ENCODE peak calls at places on chromosomes 1 and 21, in four cellular contexts. O is tibial nerve; I is CD4-positive, CD25-positive, alpha-beta regulatory T cell; R is coronary artery. Q is an unnamed sample.

GRCh38 chr1:9596419-9597123 is 7.9 kb downstream of the TMEM201 start:
- DNase-seq in O (no peak), I (no peak), R (no peak), Q (no peak)

GRCh38 chr1:56866656-56867055 is 12.1 kb downstream of the C8A start:
- DNase-seq in O (no peak), I (no peak), R (no peak), Q (no peak)

GRCh38 chr1:28111157-28111556 is 22.7 kb upstream of the EYA3 start:
- DNase-seq in O (no peak), I (no peak), R (no peak), Q (no peak)

GRCh38 chr1:112546076-112546475 is 37.3 kb downstream of the WNT2B start:
- DNase-seq in O (no peak), I (no peak), R (no peak), Q (no peak)

GRCh38 chr1:1430114-1430982 is 5.1 kb upstream of the VWA1 start:
- DNase-seq in O (peak; percentile 46), I (no peak), R (no peak), Q (no peak)

GRCh38 chr1:84619383-84620093 is 45.3 kb upstream of the CTBS start:
- DNase-seq in O (no peak), I (no peak), R (no peak), Q (no peak)

GRCh38 chr21:32073593-32073992 is 200.8 kb downstream of the HUNK start:
- DNase-seq in O (no peak), I (no peak), R (no peak), Q (no peak)

GRCh38 chr1:156089704-156090103 is 7.4 kb upstream of the MEX3A start:
- DNase-seq in O (no peak), I (no peak), R (no peak), Q (peak; percentile 77)

GRCh38 chr1:90434460-90434859 is 282.6 kb downstream of the BARHL2 start:
- DNase-seq in O (no peak), I (no peak), R (no peak), Q (peak; percentile 6)

GRCh38 chr1:78526496-78526895 is 35.7 kb downstream of the PTGFR start:
- DNase-seq in O (no peak), I (no peak), R (no peak), Q (no peak)

GRCh38 chr1:159090566-159091546 is 14.3 kb upstream of the AIM2 start:
- DNase-seq in O (no peak), I (no peak), R (no peak), Q (no peak)

GRCh38 chr1:177659259-177659658 is 310.6 kb downstream of the SEC16B start:
- DNase-seq in O (no peak), I (no peak), R (no peak), Q (no peak)

GRCh38 chr1:92711473-92712165 is 73.3 kb downstream of the EVI5 start:
- DNase-seq in O (no peak), I (no peak), R (no peak), Q (no peak)

GRCh38 chr1:87826639-87827345 is 498.1 kb downstream of the LMO4 start:
- DNase-seq in O (peak; percentile 40), I (no peak), R (no peak), Q (peak; percentile 75)

GRCh38 chr1:99638853-99639252 is 7.1 kb upstream of the PALMD start:
- DNase-seq in O (no peak), I (no peak), R (no peak), Q (no peak)

DNA sequence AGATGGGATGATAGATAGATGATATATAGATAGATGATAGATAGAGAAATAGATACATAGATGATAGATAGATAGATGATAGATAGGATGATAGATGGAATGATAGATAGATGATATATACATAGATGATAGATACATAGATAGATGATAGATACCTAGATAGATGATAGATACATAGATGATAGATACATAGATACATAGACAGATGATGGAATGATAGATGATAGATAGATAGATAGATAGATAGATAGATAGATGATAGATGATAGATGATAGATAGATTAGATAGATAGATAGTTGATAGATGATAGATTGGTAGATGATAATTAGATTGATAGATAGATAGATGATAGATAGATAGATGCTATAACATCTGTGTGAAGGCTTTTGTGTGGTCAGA is 201.7 kb upstream of the RAB4A start:
- DNase-seq in O (no peak), I (no peak), R (no peak), Q (no peak)
- H3K27ac ChIP-seq in O (no peak overlapping the region), I (no peak overlapping the region), R (peak overlapping the region; percentile 71), Q (no peak overlapping the region)

DNA sequence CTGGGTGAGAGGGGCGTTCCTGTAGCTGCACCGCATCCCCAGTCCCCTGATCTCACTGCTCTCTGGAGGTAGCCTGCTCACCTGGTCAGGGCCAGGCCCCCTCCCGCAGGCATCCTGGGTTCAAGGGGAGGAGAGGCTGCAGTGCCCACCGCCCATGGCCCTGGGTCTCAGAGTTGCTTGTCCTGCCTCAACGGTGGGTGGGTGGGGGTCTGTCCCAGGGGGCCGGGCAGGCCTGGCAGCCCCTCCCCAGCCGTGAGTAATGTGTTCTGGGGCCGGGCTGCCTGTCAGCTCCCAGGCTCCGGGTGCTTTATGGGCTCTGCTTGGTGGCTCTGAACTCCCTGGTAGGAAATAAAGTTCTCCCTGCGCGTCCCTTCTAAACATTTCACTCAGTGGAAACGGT is 126.9 kb downstream of the CASZ1 start:
- DNase-seq in O (no peak), I (no peak), R (no peak), Q (no peak)
- H3K27ac ChIP-seq in O (no peak overlapping the region), I (no peak overlapping the region), R (no peak overlapping the region), Q (no peak overlapping the region)

DNA sequence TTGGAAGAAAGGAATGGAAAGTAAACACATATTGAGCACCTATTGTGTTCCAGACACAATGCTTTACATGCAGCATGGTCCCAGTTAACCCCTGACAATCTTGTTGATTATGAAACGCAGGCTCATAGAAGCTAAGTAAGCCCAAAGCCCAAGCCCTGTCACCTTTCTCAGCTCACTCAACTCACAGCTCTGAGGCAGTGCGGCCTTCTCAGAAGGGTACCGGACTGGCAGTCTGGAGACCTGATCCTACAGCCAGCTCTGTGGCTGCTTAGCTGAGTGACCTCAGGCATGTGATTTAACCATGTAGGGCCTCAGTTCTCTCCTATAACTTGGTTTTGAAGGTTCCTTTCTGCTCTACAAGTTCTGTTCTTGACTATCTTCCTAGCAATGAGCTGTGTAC is 464 bp upstream of the RNASEL start:
- DNase-seq in O (no peak), I (no peak), R (peak; percentile 26), Q (no peak)
- H3K27ac ChIP-seq in O (peak overlapping the region; percentile 69), I (peak overlapping the region; percentile 97), R (peak overlapping the region; percentile 81), Q (no peak overlapping the region)

DNA sequence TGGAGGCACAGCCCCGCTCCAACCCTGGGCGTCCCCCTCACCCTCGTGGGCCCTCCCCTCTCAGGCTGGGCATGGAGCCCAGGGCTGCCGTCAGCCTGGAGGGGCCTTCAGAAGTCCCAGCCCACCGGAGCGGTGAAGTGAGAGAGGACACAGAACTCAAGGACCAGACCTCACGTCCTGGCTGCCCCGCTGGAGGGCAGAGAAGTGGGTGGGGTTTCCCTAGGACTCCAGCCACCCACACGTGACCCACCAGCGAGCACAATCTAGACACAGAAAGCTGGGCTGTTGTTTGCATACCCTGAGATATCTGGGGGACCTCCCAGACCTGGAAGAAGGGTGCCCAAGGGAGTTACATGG is 59.2 kb downstream of the CASZ1 start:
- DNase-seq in O (no peak), I (no peak), R (no peak), Q (no peak)
- H3K27ac ChIP-seq in O (no peak overlapping the region), I (no peak overlapping the region), R (no peak overlapping the region), Q (no peak overlapping the region)

GRCh38 chr1:21100496-21100895 is 76.2 kb downstream of the EIF4G3 start:
- DNase-seq in O (peak; percentile 18), I (no peak), R (no peak), Q (no peak)
- H3K27ac ChIP-seq in O (no peak overlapping the region), I (no peak overlapping the region), R (no peak overlapping the region), Q (no peak overlapping the region)

GRCh38 chr1:203176273-203176672 is 647 bp upstream of the MYBPH start:
- DNase-seq in O (no peak), I (no peak), R (no peak), Q (no peak)

GRCh38 chr1:203178821-203179220 is 3.2 kb upstream of the MYBPH start:
- DNase-seq in O (no peak), I (no peak), R (no peak), Q (no peak)

GRCh38 chr1:203176744-203177460 is 1.3 kb upstream of the MYBPH start:
- DNase-seq in O (no peak), I (no peak), R (no peak), Q (no peak)

GRCh38 chr1:203178083-203178482 is 2.5 kb upstream of the MYBPH start:
- DNase-seq in O (no peak), I (no peak), R (no peak), Q (no peak)

DNA sequence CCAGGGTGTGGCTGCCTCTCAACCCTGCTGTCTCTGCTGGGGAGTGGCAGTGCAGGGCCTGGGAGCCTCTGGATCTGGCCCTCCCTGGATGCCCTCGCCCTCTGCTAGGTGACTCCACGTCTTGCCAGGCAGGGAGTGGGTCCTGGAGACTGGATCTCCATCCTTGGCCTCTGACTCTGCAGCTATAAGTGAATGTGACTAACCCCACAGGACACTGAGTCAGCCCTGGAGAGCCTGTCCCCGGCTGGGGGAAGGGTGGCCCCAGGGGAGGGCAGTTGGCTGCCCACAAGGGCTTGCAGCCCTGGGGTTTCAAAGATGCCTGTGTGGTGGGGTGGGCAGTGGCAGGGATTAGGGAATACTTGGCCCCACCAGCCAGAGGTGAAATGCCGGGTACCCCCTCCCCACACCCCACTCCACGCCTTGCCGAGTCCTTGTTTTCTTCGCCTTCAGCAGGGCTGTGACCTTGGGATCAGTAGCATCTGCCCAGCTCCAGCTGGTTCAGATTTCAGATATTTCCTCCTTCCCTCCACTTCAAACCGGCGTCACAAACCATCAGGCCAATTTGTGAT is 1.9 kb upstream of the MYBPH start:
- DNase-seq in O (no peak), I (no peak), R (no peak), Q (no peak)
- H3K27ac ChIP-seq in O (no peak overlapping the region), I (no peak overlapping the region), R (no peak overlapping the region), Q (no peak overlapping the region)